ENCODE peak calls at places on chromosomes 3 and 15, in four cellular contexts. C, R, F and L are unnamed samples. For H3K27me3, the result is how much of the 10 kb centered on the place peaks cover.

GRCh38 chr3:122572940-122573412 is 4.5 kb upstream of the PARP15 start:
- DNase-seq in R (peak), C (peak), F (peak), L (peak)

GRCh38 chr3:164406281-164406680 is 672.0 kb downstream of the SI start:
- DNase-seq in F (no peak), C (no peak), R (no peak), L (no peak)

GRCh38 chr15:69044899-69045298 is 30.4 kb downstream of the NOX5 start:
- DNase-seq in R (no peak), F (peak), C (peak), L (no peak)

GRCh38 chr3:155352900-155353490 is 59.5 kb upstream of the STRIT1 start:
- DNase-seq in R (no peak), C (peak), F (peak), L (no peak)

GRCh38 chr3:16480861-16481569 is 32.5 kb downstream of the RFTN1 start:
- DNase-seq in R (no peak), F (peak), C (peak), L (no peak)

GRCh38 chr3:175150812-175151411 is 291.8 kb downstream of the NAALADL2 start:
- DNase-seq in C (peak), R (no peak), F (no peak), L (no peak)

GRCh38 chr3:56835626-56836025 is 33.9 kb upstream of the ARHGEF3 start:
- DNase-seq in F (peak), R (no peak), C (no peak), L (no peak)

GRCh38 chr15:81725590-81725989 is 320.2 kb downstream of the MEX3B start:
- DNase-seq in F (no peak), R (no peak), C (peak), L (no peak)

GRCh38 chr3:38137615-38138346 is 680 bp upstream of the MYD88 start:
- DNase-seq in C (peak), R (no peak), F (no peak), L (no peak)

GRCh38 chr3:156576887-156577427 is 22.0 kb upstream of the SSR3 start:
- DNase-seq in F (peak), R (no peak), C (no peak), L (no peak)

GRCh38 chr15:42273900-42274692 is 863 bp upstream of the TMEM87A start:
- DNase-seq in R (peak), C (no peak), F (peak), L (peak)

GRCh38 chr15:45377630-45378148 is 655 bp downstream of the GATM start:
- DNase-seq in C (peak), R (no peak), F (no peak), L (no peak)

GRCh38 chr15:45376300-45376928 is 1.9 kb downstream of the GATM start:
- DNase-seq in F (no peak), R (no peak), C (peak), L (no peak)

GRCh38 chr15:45373961-45374360 is 4.4 kb downstream of the GATM start:
- DNase-seq in F (no peak), R (no peak), C (no peak), L (no peak)

GRCh38 chr15:45376967-45377629 is 1.2 kb downstream of the GATM start:
- DNase-seq in R (no peak), C (peak), F (no peak), L (no peak)

GRCh38 chr15:45375836-45376235 is 2.5 kb downstream of the GATM start:
- DNase-seq in R (no peak), C (no peak), F (no peak), L (no peak)
- H3K27me3 ChIP-seq in R (under half), C (under half), F (under half), L (half or more)

DNA sequence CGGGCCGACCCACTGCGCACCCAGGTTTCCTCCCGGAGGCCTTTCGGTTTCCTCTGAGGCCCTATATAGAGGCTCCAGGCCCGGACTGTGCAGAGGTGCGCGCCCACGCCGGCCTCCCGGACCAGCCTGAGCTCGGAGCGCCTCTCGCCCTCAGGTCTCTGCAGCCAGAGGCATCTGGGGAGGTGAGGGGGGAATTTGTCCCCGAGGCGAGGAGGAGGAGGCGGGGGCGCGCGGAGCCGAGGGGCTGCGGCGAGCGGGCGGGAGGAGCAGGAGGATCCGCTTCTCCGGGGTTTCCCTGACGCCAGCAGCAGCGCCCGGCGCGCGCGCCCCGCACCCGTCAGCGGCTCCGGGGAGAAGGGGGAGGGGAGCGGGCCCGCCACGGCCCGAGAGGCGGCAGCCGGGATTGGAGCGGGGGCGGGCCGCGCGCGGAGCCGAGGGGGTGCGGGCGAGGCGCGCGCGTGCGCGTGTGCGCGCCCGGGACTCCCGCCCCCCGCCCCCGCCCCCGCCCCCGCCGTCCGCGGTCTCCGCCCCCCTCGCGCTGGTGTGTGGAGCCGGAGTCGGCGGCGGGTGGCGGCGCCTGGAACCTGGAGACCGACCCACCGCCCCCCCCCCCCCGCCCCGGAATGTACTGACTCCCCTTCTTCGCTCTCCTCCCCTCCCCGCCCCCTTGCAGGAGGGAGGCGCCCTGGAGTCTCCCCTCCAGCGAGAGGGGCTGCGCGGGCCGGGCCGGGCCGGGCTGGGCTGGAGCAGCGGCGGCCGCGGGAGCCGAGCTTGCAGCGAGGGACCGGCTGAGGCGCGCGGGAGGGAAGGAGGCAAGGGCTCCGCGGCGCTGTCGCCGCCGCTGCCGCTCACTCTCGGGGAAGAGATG is at the start of gene NEO1:
- DNase-seq in C (peak), R (no peak), F (peak), L (peak)
- H3K27me3 ChIP-seq in C (under half), R (under half), F (under half), L (under half)

GRCh38 chr3:71067977-71068376 is 515.6 kb downstream of the FOXP1 start:
- DNase-seq in C (no peak), F (no peak), R (no peak), L (no peak)
- H3K27me3 ChIP-seq in C (under half), F (under half), R (under half), L (under half)

GRCh38 chr3:186094696-186095095 is 14.2 kb downstream of the ETV5 start:
- DNase-seq in R (no peak), C (no peak), F (no peak), L (no peak)
- H3K27me3 ChIP-seq in R (under half), C (under half), F (under half), L (half or more)

DNA sequence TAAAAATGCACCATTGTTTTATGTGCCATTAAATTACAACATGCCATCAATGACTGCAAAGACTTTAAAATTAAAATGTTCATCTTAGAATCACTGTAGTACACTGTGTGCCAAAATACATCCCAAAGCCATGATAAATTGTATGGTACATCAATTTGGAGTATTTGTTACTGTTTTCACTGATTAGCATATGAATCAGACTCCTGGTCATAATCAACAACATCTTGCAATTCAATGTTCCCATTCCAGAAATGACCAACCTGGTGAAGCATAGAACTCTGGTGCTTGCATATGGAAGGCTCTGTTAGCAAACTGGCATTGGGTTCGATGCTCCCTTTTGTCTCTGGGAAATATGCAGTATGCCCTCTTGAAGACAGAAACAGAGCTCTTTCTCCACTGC is 22.5 kb downstream of the LYSMD2 start:
- DNase-seq in F (no peak), C (no peak), R (no peak), L (no peak)
- H3K27me3 ChIP-seq in F (under half), C (under half), R (under half), L (under half)